ENCODE peak calls at places on chromosomes 12 and 14, in seven cellular contexts. T, A, V, Y, H, K and J are unnamed samples.

GRCh38 chr12:122145505-122146330 is 28.3 kb downstream of the IL31 start:
- DNase-seq in T (no peak), A (no peak), V (no peak), Y (no peak), H (no peak), K (no peak), J (no peak)

GRCh38 chr14:102873131-102873530 is 49.3 kb upstream of the AMN start:
- DNase-seq in T (no peak), A (no peak), V (no peak), Y (no peak), H (no peak), K (no peak), J (no peak)

GRCh38 chr12:121797937-121798801 is 4.7 kb upstream of the RHOF start:
- DNase-seq in T (peak; percentile 78), A (peak; percentile 77), V (no peak), Y (no peak), H (no peak), K (no peak), J (no peak)

GRCh38 chr14:96519970-96520369 is 17.8 kb downstream of the PAPOLA start:
- DNase-seq in T (no peak), A (no peak), V (peak; percentile 43), Y (no peak), H (no peak), K (no peak), J (no peak)

GRCh38 chr14:74579447-74580274 is 32.4 kb downstream of the LTBP2 start:
- DNase-seq in T (peak; percentile 81), A (peak; percentile 89), V (no peak), Y (peak; percentile 94), H (no peak), K (peak; percentile 42), J (peak; percentile 95)

GRCh38 chr12:57889541-57889989 is 43.0 kb upstream of the CTDSP2 start:
- DNase-seq in T (peak; percentile 93), A (no peak), V (no peak), Y (peak; percentile 97), H (no peak), K (no peak), J (no peak)

GRCh38 chr12:24821691-24822090 is 127.2 kb downstream of the BCAT1 start:
- DNase-seq in T (peak; percentile 27), A (peak; percentile 36), V (peak; percentile 61), Y (no peak), H (no peak), K (no peak), J (peak; percentile 92)

GRCh38 chr14:105312973-105313372 is 1.6 kb upstream of the PACS2 start:
- DNase-seq in T (no peak), A (no peak), V (no peak), Y (no peak), H (no peak), K (no peak), J (no peak)

GRCh38 chr14:68813318-68813838 is 20.5 kb upstream of the ZFP36L1 start:
- DNase-seq in T (no peak), A (no peak), V (no peak), Y (no peak), H (no peak), K (no peak), J (no peak)

GRCh38 chr14:95320076-95320895 is 578 bp upstream of the CLMN start:
- DNase-seq in T (no peak), A (no peak), V (peak; percentile 14), Y (no peak), H (no peak), K (no peak), J (no peak)

GRCh38 chr12:25829192-25829591 is 129.3 kb upstream of the RASSF8 start:
- DNase-seq in T (peak; percentile 99), A (peak; percentile 96), V (no peak), Y (peak; percentile 99), H (no peak), K (peak; percentile 99), J (peak; percentile 82)

GRCh38 chr14:33949051-33950037 is 1.5 kb downstream of the EGLN3 start:
- DNase-seq in T (no peak), A (no peak), V (no peak), Y (peak; percentile 17), H (no peak), K (no peak), J (no peak)

GRCh38 chr14:104339829-104340228 is 201.4 kb downstream of the KIF26A start:
- DNase-seq in T (no peak), A (no peak), V (no peak), Y (no peak), H (no peak), K (no peak), J (no peak)

GRCh38 chr12:104282109-104282508 is 21.4 kb upstream of the EID3 start:
- DNase-seq in T (peak; percentile 60), A (no peak), V (no peak), Y (peak; percentile 53), H (no peak), K (no peak), J (no peak)

GRCh38 chr12:19440019-19440858 is 947 bp downstream of the AEBP2 start:
- DNase-seq in T (peak; percentile 76), A (peak; percentile 50), V (peak; percentile 78), Y (peak; percentile 51), H (no peak), K (no peak), J (peak; percentile 52)

GRCh38 chr14:104536942-104537612 is 42.5 kb upstream of the C14orf180 start:
- DNase-seq in T (no peak), A (peak; percentile 76), V (no peak), Y (peak; percentile 63), H (no peak), K (peak; percentile 13), J (peak; percentile 79)

GRCh38 chr12:104182144-104182543 is 33.4 kb upstream of the TXNRD1 start:
- DNase-seq in T (peak; percentile 94), A (peak; percentile 95), V (no peak), Y (peak; percentile 97), H (no peak), K (peak; percentile 25), J (peak; percentile 71)

GRCh38 chr14:26526132-26526531 is 71.7 kb downstream of the NOVA1 start:
- DNase-seq in T (peak; percentile 72), A (no peak), V (no peak), Y (peak; percentile 17), H (no peak), K (peak; percentile 42), J (no peak)

GRCh38 chr14:36805116-36805515 is 143.5 kb downstream of the PAX9 start:
- DNase-seq in T (no peak), A (no peak), V (no peak), Y (no peak), H (no peak), K (no peak), J (no peak)

GRCh38 chr12:130754234-130755001 is 38.3 kb upstream of the RIMBP2 start:
- DNase-seq in T (no peak), A (no peak), V (no peak), Y (no peak), H (no peak), K (no peak), J (no peak)

GRCh38 chr12:100251917-100252316 is 15.0 kb downstream of the DEPDC4 start:
- DNase-seq in T (no peak), A (no peak), V (no peak), Y (no peak), H (no peak), K (no peak), J (no peak)

GRCh38 chr12:57606399-57606798 is 1.8 kb downstream of the DTX3 start:
- DNase-seq in T (no peak), A (no peak), V (no peak), Y (no peak), H (no peak), K (no peak), J (no peak)

GRCh38 chr14:93010543-93011541 is 87.9 kb downstream of the CHGA start:
- DNase-seq in T (no peak), A (no peak), V (no peak), Y (no peak), H (no peak), K (no peak), J (no peak)

GRCh38 chr12:96225003-96225855 is 31.1 kb downstream of the ELK3 start:
- DNase-seq in T (no peak), A (no peak), V (no peak), Y (peak; percentile 82), H (no peak), K (no peak), J (no peak)

GRCh38 chr14:92563359-92563758 is 49.8 kb downstream of the RIN3 start:
- DNase-seq in T (peak; percentile 57), A (no peak), V (peak; percentile 84), Y (no peak), H (no peak), K (no peak), J (peak; percentile 65)

GRCh38 chr14:68977741-68978549 is 1.2 kb downstream of the ACTN1 start:
- DNase-seq in T (peak; percentile 98), A (peak; percentile 91), V (peak; percentile 66), Y (peak; percentile 86), H (no peak), K (peak; percentile 72), J (peak; percentile 84)

GRCh38 chr12:28424965-28425364 is 234.7 kb downstream of the CCDC91 start:
- DNase-seq in T (peak; percentile 6), A (no peak), V (no peak), Y (peak; percentile 94), H (no peak), K (no peak), J (no peak)

GRCh38 chr12:11892065-11892391 is 178.7 kb upstream of the BCL2L14 start:
- DNase-seq in T (no peak), A (no peak), V (no peak), Y (no peak), H (no peak), K (no peak), J (no peak)

GRCh38 chr12:110233212-110233903 is 47.7 kb upstream of the ATP2A2 start:
- DNase-seq in T (no peak), A (no peak), V (no peak), Y (no peak), H (no peak), K (no peak), J (no peak)

GRCh38 chr14:71582705-71583104 is 349.5 kb upstream of the RGS6 start:
- DNase-seq in T (peak; percentile 73), A (no peak), V (no peak), Y (peak; percentile 70), H (no peak), K (peak; percentile 59), J (no peak)